ENCODE peak calls at places on chromosomes 3 and 15, in four cellular contexts. M, L, K and Q are unnamed samples. For H3K9me3, the result is how much of the 10 kb centered on the place peaks cover.

GRCh38 chr15:73165435-73165834 is 113.2 kb downstream of the NEO1 start:
- DNase-seq in M (no peak), L (no peak), K (no peak), Q (no peak)

GRCh38 chr3:139427283-139428060 is 38.0 kb upstream of the COPB2 start:
- DNase-seq in M (no peak), L (no peak), K (peak), Q (no peak)

GRCh38 chr3:73418636-73419035 is 206.1 kb downstream of the PDZRN3 start:
- DNase-seq in M (no peak), L (no peak), K (no peak), Q (no peak)

GRCh38 chr3:167743799-167744198 is 8.3 kb downstream of the SERPINI1 start:
- DNase-seq in M (no peak), L (no peak), K (no peak), Q (no peak)

GRCh38 chr15:29159771-29160455 is 109.7 kb downstream of the NSMCE3 start:
- DNase-seq in M (no peak), L (no peak), K (no peak), Q (no peak)

GRCh38 chr3:117261907-117262518 is 552.4 kb downstream of the TUSC7 start:
- DNase-seq in M (no peak), L (no peak), K (no peak), Q (no peak)

GRCh38 chr3:187280644-187281043 is 10.9 kb downstream of the MASP1 start:
- DNase-seq in M (no peak), L (no peak), K (no peak), Q (no peak)

GRCh38 chr3:50204804-50205718 is at the start of gene SLC38A3:
- DNase-seq in M (peak), L (peak), K (peak), Q (no peak)

GRCh38 chr15:19987389-19988048 is 554.1 kb downstream of the GOLGA6L6 start:
- DNase-seq in M (no peak), L (no peak), K (no peak), Q (no peak)

GRCh38 chr15:19992428-19992827 is 549.2 kb downstream of the GOLGA6L6 start:
- DNase-seq in M (no peak), L (no peak), K (no peak), Q (no peak)
- H3K9me3 ChIP-seq in M (under half), L (under half), K (under half), Q (under half)

GRCh38 chr3:16484216-16484615 is 29.3 kb downstream of the RFTN1 start:
- DNase-seq in M (no peak), L (peak), K (no peak), Q (peak)

GRCh38 chr3:16486951-16487480 is 26.5 kb downstream of the RFTN1 start:
- DNase-seq in M (no peak), L (no peak), K (no peak), Q (no peak)

GRCh38 chr3:16486201-16486600 is 27.3 kb downstream of the RFTN1 start:
- DNase-seq in M (no peak), L (no peak), K (no peak), Q (no peak)

GRCh38 chr3:16487506-16488175 is 25.9 kb downstream of the RFTN1 start:
- DNase-seq in M (no peak), L (no peak), K (no peak), Q (no peak)

GRCh38 chr3:16485024-16485992 is 28.2 kb downstream of the RFTN1 start:
- DNase-seq in M (no peak), L (no peak), K (no peak), Q (no peak)
- H3K27ac ChIP-seq in M (peak), L (no peak), K (no peak), Q (no peak)

GRCh38 chr3:26825454-26825853 is 202.9 kb downstream of the LRRC3B start:
- DNase-seq in M (no peak), L (no peak), K (no peak), Q (no peak)
- H3K9me3 ChIP-seq in M (half or more), L (under half), K (under half), Q (under half)

GRCh38 chr3:47161983-47162694 is 1.8 kb downstream of the SETD2 start:
- DNase-seq in M (no peak), L (no peak), K (no peak), Q (no peak)
- H3K27ac ChIP-seq in M (peak), L (no peak), K (peak), Q (peak)

GRCh38 chr15:59862191-59863155 is 141.6 kb upstream of the FOXB1 start:
- DNase-seq in M (no peak), L (no peak), K (no peak), Q (no peak)

GRCh38 chr15:59866642-59867041 is 137.5 kb upstream of the FOXB1 start:
- DNase-seq in M (no peak), L (no peak), K (no peak), Q (no peak)

DNA sequence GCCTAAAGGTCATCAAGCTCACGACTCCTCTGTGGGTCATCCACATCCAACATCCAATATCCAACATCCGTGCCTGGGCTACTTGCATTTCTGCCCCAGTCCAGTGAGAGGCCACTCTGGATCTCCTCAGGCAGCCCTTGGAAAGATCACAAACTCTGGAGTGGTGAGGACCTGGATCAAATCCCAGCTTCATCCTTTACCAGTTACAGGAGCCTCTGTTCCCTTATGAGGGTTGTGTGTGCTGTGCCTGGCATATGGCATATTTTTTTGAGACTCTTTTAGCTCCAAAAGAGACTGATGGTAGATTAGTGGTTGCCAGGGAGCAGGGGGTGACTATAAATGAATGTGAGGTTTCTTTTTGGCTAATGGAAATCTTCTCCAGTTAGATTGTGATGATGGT is 136.7 kb upstream of the FOXB1 start:
- DNase-seq in M (no peak), L (no peak), K (no peak), Q (no peak)
- H3K9me3 ChIP-seq in M (under half), L (under half), K (under half), Q (under half)

DNA sequence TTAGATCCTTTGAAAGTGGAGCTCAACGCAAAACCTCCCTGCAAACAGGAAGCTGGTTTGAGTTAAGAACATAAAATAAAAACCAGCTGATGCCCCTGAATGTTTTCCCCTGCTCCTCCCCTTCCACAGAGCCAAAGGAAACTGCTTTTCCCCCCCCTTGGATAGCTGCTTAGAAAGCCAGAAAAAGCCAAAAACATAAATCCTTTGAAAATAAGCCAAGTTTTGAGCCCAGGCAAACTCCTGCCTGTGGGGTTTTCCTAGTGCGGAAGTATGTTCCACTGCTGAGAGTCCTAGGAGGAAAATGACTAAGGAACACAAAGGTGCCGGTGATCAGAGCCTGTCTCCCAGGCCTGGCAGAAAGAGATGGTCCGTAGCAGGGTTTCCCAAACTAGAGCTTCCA is 22.2 kb downstream of the MAPKBP1 start:
- DNase-seq in M (no peak), L (no peak), K (no peak), Q (no peak)
- H3K27ac ChIP-seq in M (peak), L (no peak), K (no peak), Q (no peak)